ENCODE peak calls at places on chromosomes 6 and 20, in seven cellular contexts. H, L, B, J, T, A and G are unnamed samples.

GRCh38 chr6:15966000-15966399 is 162.9 kb upstream of the MYLIP start:
- DNase-seq in H (no peak), L (no peak), B (no peak), J (no peak), T (no peak), A (no peak), G (no peak)

GRCh38 chr6:71164890-71165289 is 123.7 kb upstream of the OGFRL1 start:
- DNase-seq in H (no peak), L (no peak), B (no peak), J (no peak), T (no peak), A (no peak), G (no peak)

GRCh38 chr6:159766923-159767322 is 5.1 kb downstream of the ACAT2 start:
- DNase-seq in H (no peak), L (no peak), B (no peak), J (no peak), T (no peak), A (no peak), G (no peak)

GRCh38 chr6:76264466-76264865 is 192.0 kb upstream of the IMPG1 start:
- DNase-seq in H (no peak), L (no peak), B (no peak), J (no peak), T (no peak), A (peak; percentile 36), G (no peak)

GRCh38 chr6:13012977-13013680 is 296.6 kb downstream of the PHACTR1 start:
- DNase-seq in H (no peak), L (no peak), B (peak; percentile 25), J (peak; percentile 9), T (no peak), A (no peak), G (no peak)

GRCh38 chr6:112205521-112206458 is 48.6 kb downstream of the LAMA4 start:
- DNase-seq in H (no peak), L (no peak), B (no peak), J (peak; percentile 58), T (no peak), A (peak; percentile 73), G (peak; percentile 73)

GRCh38 chr6:164252952-164253351 is 838.4 kb downstream of the QKI start:
- DNase-seq in H (no peak), L (no peak), B (no peak), J (no peak), T (no peak), A (no peak), G (no peak)

GRCh38 chr6:44558315-44559227 is 171.1 kb downstream of the CDC5L start:
- DNase-seq in H (no peak), L (no peak), B (no peak), J (no peak), T (no peak), A (no peak), G (no peak)

GRCh38 chr6:170053966-170054661 is 236.8 kb downstream of the DLL1 start:
- DNase-seq in H (no peak), L (peak; percentile 25), B (no peak), J (no peak), T (no peak), A (no peak), G (no peak)

GRCh38 chr6:22145823-22146379 is 150.9 kb downstream of the PRL start:
- DNase-seq in H (peak; percentile 25), L (no peak), B (no peak), J (peak; percentile 39), T (peak; percentile 65), A (peak; percentile 13), G (peak; percentile 63)

GRCh38 chr6:41938590-41938989 is 3.0 kb downstream of the CCND3 start:
- DNase-seq in H (no peak), L (no peak), B (no peak), J (no peak), T (no peak), A (no peak), G (no peak)

GRCh38 chr20:10379761-10380160 is 54.3 kb downstream of the MKKS start:
- DNase-seq in H (no peak), L (no peak), B (no peak), J (no peak), T (no peak), A (no peak), G (no peak)

GRCh38 chr6:144311361-144311760 is 26.2 kb downstream of the UTRN start:
- DNase-seq in H (no peak), L (no peak), B (no peak), J (no peak), T (no peak), A (no peak), G (no peak)

GRCh38 chr20:57769756-57770155 is 59.9 kb upstream of the PMEPA1 start:
- DNase-seq in H (no peak), L (no peak), B (no peak), J (no peak), T (no peak), A (no peak), G (no peak)

GRCh38 chr6:101296184-101296583 is 97.3 kb upstream of the GRIK2 start:
- DNase-seq in H (no peak), L (no peak), B (no peak), J (peak; percentile 37), T (no peak), A (peak; percentile 35), G (no peak)

GRCh38 chr20:50342638-50343102 is 152.0 kb downstream of the CEBPB start:
- DNase-seq in H (no peak), L (no peak), B (no peak), J (no peak), T (no peak), A (no peak), G (no peak)

GRCh38 chr20:50343125-50343489 is 152.5 kb downstream of the CEBPB start:
- DNase-seq in H (no peak), L (no peak), B (no peak), J (no peak), T (no peak), A (no peak), G (no peak)

GRCh38 chr20:50343490-50344179 is 153.0 kb downstream of the CEBPB start:
- DNase-seq in H (no peak), L (no peak), B (no peak), J (no peak), T (no peak), A (no peak), G (no peak)

GRCh38 chr20:50345712-50346371 is 155.2 kb downstream of the CEBPB start:
- DNase-seq in H (no peak), L (no peak), B (no peak), J (no peak), T (no peak), A (no peak), G (no peak)

DNA sequence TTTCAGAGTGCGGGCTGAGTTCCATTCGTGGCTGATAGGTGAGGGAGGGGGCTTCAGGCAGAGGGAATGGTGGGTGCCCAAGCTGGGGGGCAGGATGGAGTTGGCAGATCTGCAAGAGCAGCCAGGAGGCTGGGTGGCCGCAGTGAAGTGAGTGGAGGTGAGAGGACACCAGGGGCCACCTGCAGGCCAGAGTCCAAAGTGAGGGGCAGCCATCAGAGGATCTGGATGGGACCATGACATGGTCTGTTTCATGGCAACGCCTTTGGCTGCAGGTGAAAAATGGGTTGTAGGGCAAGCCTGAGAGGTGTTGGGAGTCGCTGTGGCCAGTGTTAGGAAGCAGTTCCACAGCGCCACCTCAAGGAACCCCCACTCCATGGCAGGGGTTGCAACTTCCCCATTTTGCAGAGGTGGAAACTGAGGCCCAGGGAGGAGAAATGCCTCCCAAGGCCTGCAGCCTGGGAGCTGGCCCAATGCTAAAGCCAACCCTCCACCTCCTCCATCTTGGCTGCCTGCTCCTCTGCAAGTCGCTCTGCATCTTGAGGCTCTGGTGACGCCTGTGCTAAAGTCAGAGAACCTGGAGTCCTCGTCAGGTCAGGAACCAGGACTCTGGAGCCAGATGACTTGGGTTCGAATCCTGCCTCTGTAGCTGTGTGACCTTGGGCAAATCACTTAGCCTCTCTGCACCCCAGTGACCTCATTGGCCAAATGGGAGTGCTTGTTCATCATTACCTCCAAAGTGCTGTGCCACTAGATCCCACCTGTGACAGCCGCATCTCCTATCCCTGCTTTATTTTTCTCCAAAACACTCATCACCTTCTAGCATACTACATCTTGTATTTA is 153.8 kb downstream of the CEBPB start:
- DNase-seq in H (no peak), L (no peak), B (no peak), J (no peak), T (no peak), A (no peak), G (no peak)
- TF ChIP-seq CTCF in H (no peak), L (no peak), B (no peak), J (peak; percentile 29), T (peak; percentile 13), A (peak; percentile 14), G (peak; percentile 41)

DNA sequence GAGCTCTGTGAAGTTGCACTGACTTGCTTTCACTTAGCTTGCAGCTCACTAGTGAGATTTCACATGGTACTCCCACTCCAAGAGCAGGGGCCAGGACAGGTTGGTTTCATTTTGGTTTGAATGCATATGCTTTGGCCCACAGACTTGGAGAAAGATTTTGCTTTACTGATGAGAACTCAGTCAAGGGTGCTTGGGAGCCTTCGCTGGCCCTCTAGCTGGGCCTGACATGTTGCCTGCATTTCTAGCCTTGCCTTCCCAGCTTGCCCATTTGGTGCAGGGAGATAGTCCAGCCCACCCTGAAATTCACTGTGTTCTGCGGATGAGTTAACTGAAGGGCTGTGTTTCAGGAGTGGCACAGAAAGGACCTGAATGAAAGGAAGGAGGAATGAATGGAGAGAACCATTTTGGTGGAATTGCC is 1.9 kb downstream of the SGK1 start:
- DNase-seq in H (no peak), L (no peak), B (no peak), J (no peak), T (no peak), A (no peak), G (no peak)
- H3K4me3 ChIP-seq in H (no peak overlapping the region), L (no peak overlapping the region), B (no peak overlapping the region), J (no peak overlapping the region), T (no peak overlapping the region), A (no peak overlapping the region), G (no peak overlapping the region)

DNA sequence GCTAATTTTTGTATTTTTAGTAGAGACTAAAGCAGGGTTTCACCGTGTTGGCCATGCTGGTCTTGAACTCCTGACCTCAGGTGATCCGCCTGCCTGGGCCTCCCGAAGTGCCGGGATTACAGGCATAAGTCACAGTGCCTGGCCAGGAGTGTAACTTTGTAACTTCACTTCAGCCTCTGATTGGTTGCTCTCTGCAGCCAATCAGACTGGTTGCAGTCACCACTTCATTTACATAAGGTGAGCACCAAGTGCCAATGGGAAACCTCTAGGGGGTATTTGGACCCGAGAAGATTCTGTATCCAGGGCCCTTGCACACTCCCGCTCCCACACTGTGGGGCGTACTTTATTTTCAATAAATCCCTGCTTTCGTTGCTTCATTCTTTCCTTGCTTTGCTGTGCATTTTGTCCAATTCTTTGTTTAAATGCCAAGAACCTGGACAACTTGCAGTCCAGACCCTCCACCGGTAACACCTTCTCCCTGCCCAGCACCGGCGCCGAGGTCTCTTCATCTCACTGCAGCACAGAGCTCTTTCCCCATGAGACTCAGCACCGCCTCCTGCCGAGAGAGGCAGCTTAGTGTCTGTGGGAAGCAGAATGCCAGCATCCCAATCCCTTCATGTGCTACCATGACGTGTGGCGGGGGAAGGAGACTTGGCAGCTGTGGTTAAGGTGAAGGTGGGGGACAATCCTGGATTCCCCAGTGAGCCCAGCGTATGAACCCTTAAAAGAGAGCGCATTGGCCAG is 14.0 kb upstream of the MRGBP start:
- DNase-seq in H (no peak), L (no peak), B (no peak), J (peak; percentile 64), T (no peak), A (no peak), G (no peak)
- TF ChIP-seq CTCF in H (no peak), L (no peak), B (no peak), J (peak; percentile 52), T (no peak), A (no peak), G (peak; percentile 43)

DNA sequence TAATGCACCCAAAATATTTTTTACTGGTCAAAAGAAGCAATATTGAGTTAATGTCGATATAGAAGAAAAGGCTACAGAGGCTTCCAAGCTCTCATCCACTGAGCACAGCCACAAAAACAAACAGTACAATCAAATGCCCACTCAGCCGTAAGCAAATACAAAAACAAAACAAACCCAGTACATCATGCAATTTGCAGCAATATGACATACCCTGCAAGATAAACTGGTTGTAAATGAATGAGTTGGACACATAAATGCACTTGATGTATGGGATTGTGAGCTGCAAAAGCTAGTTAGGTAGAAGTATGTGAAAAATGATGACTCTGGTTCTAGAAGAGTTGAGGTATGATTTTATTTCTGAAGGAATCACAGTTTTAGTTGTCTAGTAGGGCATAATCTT is 83.9 kb downstream of the SESN1 start:
- DNase-seq in H (no peak), L (no peak), B (no peak), J (no peak), T (no peak), A (no peak), G (no peak)
- H3K4me3 ChIP-seq in H (no peak overlapping the region), L (peak overlapping the region; percentile 100), B (no peak overlapping the region), J (no peak overlapping the region), T (no peak overlapping the region), A (no peak overlapping the region), G (no peak overlapping the region)